ENCODE peak calls at places on chromosomes 3 and 15, in eight cellular contexts. H is transverse colon; D is cardiac fibroblast; X is stimulated activated CD8-positive, alpha-beta memory T cell treated with anti-CD3 and anti-CD28 coated beads, Interleukin-7, amount 100 ng/mL, for 1 hour; J is A549; F is CD8-positive, alpha-beta memory T cell; K is RPMI7951; P is lung. O is an unnamed sample.

GRCh38 chr15:70777156-70777926 is 14.0 kb upstream of the UACA start:
- DNase-seq in J (no peak), X (no peak), P (peak), H (no peak), D (no peak), F (no peak), K (peak), O (no peak)

GRCh38 chr3:125072310-125072709 is 16.5 kb upstream of the HEG1 start:
- DNase-seq in H (no peak), K (peak), X (no peak), P (no peak), J (no peak), D (peak), F (no peak), O (no peak)

GRCh38 chr3:71893120-71893519 is 108.2 kb upstream of the PROK2 start:
- DNase-seq in P (no peak), H (no peak), F (no peak), D (no peak), X (no peak), J (no peak), K (no peak), O (peak)

GRCh38 chr3:46883252-46884185 is 6.0 kb downstream of the PTH1R start:
- DNase-seq in P (no peak), X (no peak), F (no peak), H (no peak), K (no peak), J (no peak), D (peak), O (no peak)

GRCh38 chr3:81218023-81218422 is 543.4 kb downstream of the GBE1 start:
- DNase-seq in X (no peak), H (no peak), P (no peak), F (no peak), D (peak), K (no peak), J (peak), O (no peak)

GRCh38 chr3:144053121-144053520 is 81.5 kb downstream of the DIPK2A start:
- DNase-seq in F (no peak), H (no peak), D (peak), X (no peak), K (peak), P (no peak), J (no peak), O (no peak)

GRCh38 chr3:37111199-37111598 is 63.2 kb downstream of the LRRFIP2 start:
- DNase-seq in F (no peak), X (no peak), K (no peak), D (no peak), P (no peak), J (no peak), H (no peak), O (no peak)

GRCh38 chr3:82745544-82745943 is 984.1 kb upstream of the GBE1 start:
- DNase-seq in H (no peak), J (no peak), P (no peak), K (no peak), F (no peak), D (no peak), X (no peak), O (no peak)

GRCh38 chr3:72593881-72594397 is 254.3 kb downstream of the SHQ1 start:
- DNase-seq in P (no peak), J (no peak), K (no peak), X (no peak), F (no peak), H (no peak), D (peak), O (no peak)

GRCh38 chr3:143644370-143645089 is 203.7 kb downstream of the SLC9A9 start:
- DNase-seq in D (peak), J (peak), H (peak), P (peak), K (peak), X (no peak), F (no peak), O (peak)

GRCh38 chr15:67109141-67110034 is 44.0 kb downstream of the SMAD3 start:
- DNase-seq in H (peak), J (peak), D (peak), P (no peak), F (no peak), K (peak), X (no peak), O (no peak)

GRCh38 chr3:160098946-160099626 is 110.5 kb downstream of the IL12A start:
- DNase-seq in P (no peak), J (no peak), K (no peak), X (no peak), H (no peak), F (no peak), D (no peak), O (no peak)

GRCh38 chr3:105867690-105868449 is 942 bp downstream of the CBLB start:
- DNase-seq in K (peak), H (no peak), J (no peak), P (no peak), X (no peak), F (no peak), D (peak), O (no peak)

GRCh38 chr3:122230174-122230573 is 46.7 kb downstream of the CASR start:
- DNase-seq in F (no peak), D (no peak), J (no peak), X (no peak), K (peak), H (no peak), P (no peak), O (no peak)

GRCh38 chr3:45693941-45694521 is 4.8 kb downstream of the SACM1L start:
- DNase-seq in K (no peak), X (no peak), D (no peak), J (no peak), F (peak), P (no peak), H (no peak), O (no peak)

GRCh38 chr3:105040026-105040622 is 326.6 kb upstream of the ALCAM start:
- DNase-seq in J (no peak), D (peak), H (no peak), F (no peak), P (no peak), K (no peak), X (no peak), O (no peak)

GRCh38 chr15:34773916-34774315 is 19.1 kb upstream of the GJD2 start:
- DNase-seq in P (no peak), X (no peak), D (no peak), K (no peak), F (no peak), H (no peak), J (no peak), O (no peak)

GRCh38 chr3:42702066-42702951 is at the start of gene HHATL:
- DNase-seq in H (no peak), X (no peak), F (no peak), J (no peak), D (no peak), K (no peak), P (no peak), O (peak)

GRCh38 chr3:122964844-122965243 is 62.7 kb downstream of the SEMA5B start:
- DNase-seq in K (peak), J (no peak), H (no peak), P (no peak), X (no peak), D (no peak), F (no peak), O (no peak)

GRCh38 chr15:78667578-78668236 is 26.7 kb upstream of the CHRNB4 start:
- DNase-seq in D (no peak), H (no peak), F (no peak), X (no peak), J (no peak), P (no peak), K (no peak), O (no peak)

GRCh38 chr3:141632779-141633374 is 105.2 kb upstream of the RNF7 start:
- DNase-seq in K (no peak), H (no peak), F (no peak), D (no peak), X (no peak), J (no peak), P (no peak), O (no peak)

GRCh38 chr3:112811917-112812660 is 34.6 kb downstream of the CD200R1L start:
- DNase-seq in F (no peak), J (no peak), K (no peak), X (no peak), H (no peak), P (no peak), D (peak), O (peak)

GRCh38 chr3:169218314-169218983 is 445.1 kb downstream of the MECOM start:
- DNase-seq in H (peak), X (no peak), J (peak), F (no peak), K (peak), D (peak), P (peak), O (peak)

GRCh38 chr15:101185770-101186169 is 66.1 kb downstream of the CHSY1 start:
- DNase-seq in J (no peak), P (no peak), H (no peak), K (peak), F (no peak), D (no peak), X (no peak), O (peak)

GRCh38 chr3:134503266-134503665 is 17.4 kb downstream of the CEP63 start:
- DNase-seq in P (no peak), D (no peak), F (no peak), H (no peak), J (no peak), X (no peak), K (no peak), O (no peak)

O was measured in islet precursor cell.